ENCODE peak calls at places on chromosomes 3 and 15, in six cellular contexts. One of them, this sample, is unnamed.
A peak's percentile ranks its signal among the peaks of the same experiment; 100 is the strongest.

GRCh38 chr3:128311441-128311844 is 155.2 kb downstream of the DNAJB8 start:
- DNase-seq in hippocampal formation: no peak
- DNase-seq in IMR-90: no peak
- DNase-seq in left ventricle myocardium superior: peak; percentile 79
- DNase-seq in activated T-cell treated with anti-CD3 and anti-CD28 coated beads for 1 hour: no peak
- DNase-seq in activated CD4-positive, alpha-beta T cell treated with anti-CD3 and anti-CD28 coated beads, Interleukin-2, amount 10 ng/mL, durations not matched to agents 7 days and 5 days: peak; percentile 2
- DNase-seq in this sample: peak; percentile 73

GRCh38 chr3:61802772-61803171 is 241.4 kb downstream of the PTPRG start:
- DNase-seq in left ventricle myocardium superior: no peak
- DNase-seq in IMR-90: no peak
- DNase-seq in activated CD4-positive, alpha-beta T cell treated with anti-CD3 and anti-CD28 coated beads, Interleukin-2, amount 10 ng/mL, durations not matched to agents 7 days and 5 days: no peak
- DNase-seq in hippocampal formation: no peak
- DNase-seq in activated T-cell treated with anti-CD3 and anti-CD28 coated beads for 1 hour: no peak
- DNase-seq in this sample: no peak

GRCh38 chr15:27582741-27583400 is 516.2 kb downstream of the OCA2 start:
- DNase-seq in activated CD4-positive, alpha-beta T cell treated with anti-CD3 and anti-CD28 coated beads, Interleukin-2, amount 10 ng/mL, durations not matched to agents 7 days and 5 days: no peak
- DNase-seq in hippocampal formation: no peak
- DNase-seq in left ventricle myocardium superior: no peak
- DNase-seq in activated T-cell treated with anti-CD3 and anti-CD28 coated beads for 1 hour: no peak
- DNase-seq in IMR-90: peak; percentile 20
- DNase-seq in this sample: no peak

GRCh38 chr15:78640840-78641733 is at the start of gene CHRNB4:
- DNase-seq in left ventricle myocardium superior: no peak
- DNase-seq in activated CD4-positive, alpha-beta T cell treated with anti-CD3 and anti-CD28 coated beads, Interleukin-2, amount 10 ng/mL, durations not matched to agents 7 days and 5 days: no peak
- DNase-seq in hippocampal formation: no peak
- DNase-seq in IMR-90: no peak
- DNase-seq in activated T-cell treated with anti-CD3 and anti-CD28 coated beads for 1 hour: no peak
- DNase-seq in this sample: no peak

GRCh38 chr15:51621917-51622268 is 678 bp downstream of the DMXL2 start:
- DNase-seq in IMR-90: peak; percentile 57
- DNase-seq in activated T-cell treated with anti-CD3 and anti-CD28 coated beads for 1 hour: peak; percentile 1
- DNase-seq in activated CD4-positive, alpha-beta T cell treated with anti-CD3 and anti-CD28 coated beads, Interleukin-2, amount 10 ng/mL, durations not matched to agents 7 days and 5 days: peak; percentile 32
- DNase-seq in left ventricle myocardium superior: peak; percentile 58
- DNase-seq in hippocampal formation: peak; percentile 44
- DNase-seq in this sample: peak; percentile 72

GRCh38 chr15:99099661-99100060 is 5.2 kb upstream of the SYNM start:
- DNase-seq in hippocampal formation: no peak
- DNase-seq in activated T-cell treated with anti-CD3 and anti-CD28 coated beads for 1 hour: no peak
- DNase-seq in IMR-90: no peak
- DNase-seq in left ventricle myocardium superior: no peak
- DNase-seq in activated CD4-positive, alpha-beta T cell treated with anti-CD3 and anti-CD28 coated beads, Interleukin-2, amount 10 ng/mL, durations not matched to agents 7 days and 5 days: no peak
- DNase-seq in this sample: no peak

GRCh38 chr3:140050977-140051957 is 116.3 kb downstream of the CLSTN2 start:
- DNase-seq in left ventricle myocardium superior: peak; percentile 35
- DNase-seq in hippocampal formation: peak; percentile 46
- DNase-seq in IMR-90: no peak
- DNase-seq in activated T-cell treated with anti-CD3 and anti-CD28 coated beads for 1 hour: no peak
- DNase-seq in activated CD4-positive, alpha-beta T cell treated with anti-CD3 and anti-CD28 coated beads, Interleukin-2, amount 10 ng/mL, durations not matched to agents 7 days and 5 days: no peak
- DNase-seq in this sample: peak; percentile 42

GRCh38 chr15:62099171-62099601 is 32.4 kb downstream of the C2CD4A start:
- DNase-seq in IMR-90: peak; percentile 51
- DNase-seq in left ventricle myocardium superior: no peak
- DNase-seq in activated T-cell treated with anti-CD3 and anti-CD28 coated beads for 1 hour: no peak
- DNase-seq in activated CD4-positive, alpha-beta T cell treated with anti-CD3 and anti-CD28 coated beads, Interleukin-2, amount 10 ng/mL, durations not matched to agents 7 days and 5 days: no peak
- DNase-seq in hippocampal formation: no peak
- DNase-seq in this sample: no peak

GRCh38 chr3:41073190-41073589 is 126.1 kb upstream of the CTNNB1 start:
- DNase-seq in hippocampal formation: no peak
- DNase-seq in activated T-cell treated with anti-CD3 and anti-CD28 coated beads for 1 hour: no peak
- DNase-seq in left ventricle myocardium superior: no peak
- DNase-seq in IMR-90: no peak
- DNase-seq in activated CD4-positive, alpha-beta T cell treated with anti-CD3 and anti-CD28 coated beads, Interleukin-2, amount 10 ng/mL, durations not matched to agents 7 days and 5 days: no peak
- DNase-seq in this sample: no peak

GRCh38 chr3:81105761-81106160 is 655.7 kb downstream of the GBE1 start:
- DNase-seq in activated T-cell treated with anti-CD3 and anti-CD28 coated beads for 1 hour: no peak
- DNase-seq in hippocampal formation: no peak
- DNase-seq in activated CD4-positive, alpha-beta T cell treated with anti-CD3 and anti-CD28 coated beads, Interleukin-2, amount 10 ng/mL, durations not matched to agents 7 days and 5 days: no peak
- DNase-seq in left ventricle myocardium superior: no peak
- DNase-seq in IMR-90: no peak
- DNase-seq in this sample: no peak

GRCh38 chr15:40234783-40235182 is 4.1 kb upstream of the PAK6 start:
- DNase-seq in activated CD4-positive, alpha-beta T cell treated with anti-CD3 and anti-CD28 coated beads, Interleukin-2, amount 10 ng/mL, durations not matched to agents 7 days and 5 days: no peak
- DNase-seq in activated T-cell treated with anti-CD3 and anti-CD28 coated beads for 1 hour: no peak
- DNase-seq in left ventricle myocardium superior: no peak
- DNase-seq in IMR-90: no peak
- DNase-seq in hippocampal formation: no peak
- DNase-seq in this sample: no peak

This sample was measured in right cardiac atrium.